ENCODE peak calls at places on chromosomes 16 and 17, in eight cellular contexts. One of them, this sample, is unnamed.

GRCh38 chr16:19872935-19873334 is 11.7 kb downstream of the GPRC5B start:
- DNase-seq in GM23248: no peak
- DNase-seq in uterus: no peak
- DNase-seq in BE2C: no peak
- DNase-seq in body of pancreas: no peak
- DNase-seq in OCI-LY7: no peak
- DNase-seq in kidney epithelial cell: no peak
- DNase-seq in heart left ventricle: no peak
- DNase-seq in this sample: no peak

GRCh38 chr16:3022697-3023414 is 886 bp downstream of the HCFC1R1 start:
- DNase-seq in uterus: peak; percentile 52
- DNase-seq in OCI-LY7: peak; percentile 40
- DNase-seq in kidney epithelial cell: no peak
- DNase-seq in body of pancreas: no peak
- DNase-seq in GM23248: peak; percentile 84
- DNase-seq in BE2C: peak; percentile 57
- DNase-seq in heart left ventricle: peak; percentile 72
- DNase-seq in this sample: no peak

GRCh38 chr16:14056970-14057369 is 14.1 kb upstream of the MRTFB start:
- DNase-seq in GM23248: peak; percentile 5
- DNase-seq in body of pancreas: no peak
- DNase-seq in OCI-LY7: no peak
- DNase-seq in uterus: no peak
- DNase-seq in kidney epithelial cell: no peak
- DNase-seq in heart left ventricle: no peak
- DNase-seq in BE2C: no peak
- DNase-seq in this sample: no peak

GRCh38 chr17:14871921-14872320 is 393.2 kb downstream of the PMP22 start:
- DNase-seq in body of pancreas: no peak
- DNase-seq in uterus: no peak
- DNase-seq in heart left ventricle: no peak
- DNase-seq in GM23248: peak; percentile 65
- DNase-seq in BE2C: no peak
- DNase-seq in OCI-LY7: no peak
- DNase-seq in kidney epithelial cell: no peak
- DNase-seq in this sample: no peak

GRCh38 chr17:80063815-80064585 is 27.6 kb downstream of the CCDC40 start:
- DNase-seq in uterus: peak; percentile 64
- DNase-seq in heart left ventricle: no peak
- DNase-seq in GM23248: peak; percentile 83
- DNase-seq in BE2C: no peak
- DNase-seq in body of pancreas: peak; percentile 43
- DNase-seq in kidney epithelial cell: peak; percentile 54
- DNase-seq in OCI-LY7: no peak
- DNase-seq in this sample: peak; percentile 9

GRCh38 chr17:6596076-6596475 is 39.7 kb upstream of the PITPNM3 start:
- DNase-seq in heart left ventricle: no peak
- DNase-seq in kidney epithelial cell: no peak
- DNase-seq in GM23248: no peak
- DNase-seq in BE2C: no peak
- DNase-seq in uterus: no peak
- DNase-seq in OCI-LY7: no peak
- DNase-seq in body of pancreas: no peak
- DNase-seq in this sample: no peak

GRCh38 chr17:13359774-13360173 is 242.0 kb downstream of the HS3ST3A1 start:
- DNase-seq in heart left ventricle: no peak
- DNase-seq in body of pancreas: no peak
- DNase-seq in uterus: no peak
- DNase-seq in OCI-LY7: no peak
- DNase-seq in kidney epithelial cell: no peak
- DNase-seq in GM23248: no peak
- DNase-seq in BE2C: peak; percentile 16
- DNase-seq in this sample: no peak

GRCh38 chr17:58415371-58416055 is 1.8 kb downstream of the RNF43 start:
- DNase-seq in body of pancreas: peak; percentile 76
- DNase-seq in BE2C: peak; percentile 16
- DNase-seq in kidney epithelial cell: no peak
- DNase-seq in GM23248: no peak
- DNase-seq in heart left ventricle: no peak
- DNase-seq in uterus: no peak
- DNase-seq in OCI-LY7: no peak
- DNase-seq in this sample: peak; percentile 73

GRCh38 chr17:80889231-80889896 is 102.3 kb upstream of the CHMP6 start:
- DNase-seq in OCI-LY7: no peak
- DNase-seq in kidney epithelial cell: no peak
- DNase-seq in body of pancreas: no peak
- DNase-seq in uterus: no peak
- DNase-seq in GM23248: no peak
- DNase-seq in BE2C: no peak
- DNase-seq in heart left ventricle: no peak
- DNase-seq in this sample: no peak

GRCh38 chr17:27915715-27916114 is 22.6 kb upstream of the LYRM9 start:
- DNase-seq in heart left ventricle: no peak
- DNase-seq in uterus: no peak
- DNase-seq in OCI-LY7: no peak
- DNase-seq in BE2C: no peak
- DNase-seq in body of pancreas: no peak
- DNase-seq in GM23248: no peak
- DNase-seq in kidney epithelial cell: no peak
- DNase-seq in this sample: no peak

GRCh38 chr16:1723450-1724147 is 17.6 kb downstream of the MAPK8IP3 start:
- DNase-seq in BE2C: peak; percentile 52
- DNase-seq in kidney epithelial cell: no peak
- DNase-seq in heart left ventricle: no peak
- DNase-seq in OCI-LY7: peak; percentile 59
- DNase-seq in body of pancreas: peak; percentile 50
- DNase-seq in uterus: no peak
- DNase-seq in GM23248: peak; percentile 61
- DNase-seq in this sample: peak; percentile 51

GRCh38 chr17:5122586-5123342 is 6.9 kb downstream of the USP6 start:
- DNase-seq in OCI-LY7: no peak
- DNase-seq in GM23248: peak; percentile 53
- DNase-seq in kidney epithelial cell: no peak
- DNase-seq in heart left ventricle: peak; percentile 18
- DNase-seq in uterus: peak; percentile 12
- DNase-seq in BE2C: no peak
- DNase-seq in body of pancreas: peak; percentile 32
- DNase-seq in this sample: no peak

GRCh38 chr17:43917348-43918025 is 10.2 kb upstream of the MPP2 start:
- DNase-seq in uterus: peak; percentile 35
- DNase-seq in heart left ventricle: peak; percentile 44
- DNase-seq in BE2C: no peak
- DNase-seq in GM23248: peak; percentile 17
- DNase-seq in body of pancreas: no peak
- DNase-seq in OCI-LY7: no peak
- DNase-seq in kidney epithelial cell: no peak
- DNase-seq in this sample: peak; percentile 58

GRCh38 chr16:58197314-58198012 is 443 bp downstream of the CSNK2A2 start:
- DNase-seq in OCI-LY7: peak; percentile 23
- DNase-seq in BE2C: peak; percentile 16
- DNase-seq in kidney epithelial cell: no peak
- DNase-seq in GM23248: peak; percentile 33
- DNase-seq in heart left ventricle: no peak
- DNase-seq in uterus: no peak
- DNase-seq in body of pancreas: no peak
- DNase-seq in this sample: no peak

GRCh38 chr17:7781467-7781866 is 52.5 kb upstream of the KDM6B start:
- DNase-seq in kidney epithelial cell: peak; percentile 69
- DNase-seq in GM23248: no peak
- DNase-seq in BE2C: no peak
- DNase-seq in body of pancreas: no peak
- DNase-seq in heart left ventricle: no peak
- DNase-seq in uterus: no peak
- DNase-seq in OCI-LY7: peak; percentile 12
- DNase-seq in this sample: peak; percentile 39

GRCh38 chr16:89045881-89046280 is 47.8 kb upstream of the ACSF3 start:
- DNase-seq in BE2C: no peak
- DNase-seq in GM23248: no peak
- DNase-seq in kidney epithelial cell: no peak
- DNase-seq in body of pancreas: no peak
- DNase-seq in heart left ventricle: no peak
- DNase-seq in uterus: no peak
- DNase-seq in OCI-LY7: no peak
- DNase-seq in this sample: no peak

GRCh38 chr16:3266873-3267537 is 10.6 kb upstream of the MEFV start:
- DNase-seq in OCI-LY7: peak; percentile 64
- DNase-seq in BE2C: peak; percentile 44
- DNase-seq in GM23248: peak; percentile 86
- DNase-seq in body of pancreas: no peak
- DNase-seq in heart left ventricle: no peak
- DNase-seq in kidney epithelial cell: no peak
- DNase-seq in uterus: no peak
- DNase-seq in this sample: peak; percentile 12

GRCh38 chr17:45722161-45722560 is 62.0 kb upstream of the CRHR1 start:
- DNase-seq in heart left ventricle: no peak
- DNase-seq in OCI-LY7: no peak
- DNase-seq in body of pancreas: no peak
- DNase-seq in uterus: no peak
- DNase-seq in BE2C: peak; percentile 57
- DNase-seq in kidney epithelial cell: no peak
- DNase-seq in GM23248: peak; percentile 12
- DNase-seq in this sample: no peak

GRCh38 chr16:84930298-84931106 is 80.8 kb downstream of the ZDHHC7 start:
- DNase-seq in uterus: no peak
- DNase-seq in OCI-LY7: no peak
- DNase-seq in BE2C: no peak
- DNase-seq in kidney epithelial cell: no peak
- DNase-seq in GM23248: no peak
- DNase-seq in body of pancreas: no peak
- DNase-seq in heart left ventricle: no peak
- DNase-seq in this sample: no peak

GRCh38 chr16:80197790-80198201 is 343.0 kb upstream of the DYNLRB2 start:
- DNase-seq in heart left ventricle: no peak
- DNase-seq in BE2C: no peak
- DNase-seq in uterus: no peak
- DNase-seq in GM23248: peak; percentile 89
- DNase-seq in kidney epithelial cell: peak; percentile 42
- DNase-seq in OCI-LY7: no peak
- DNase-seq in body of pancreas: no peak
- DNase-seq in this sample: no peak

GRCh38 chr16:80198265-80198994 is 342.4 kb upstream of the DYNLRB2 start:
- DNase-seq in GM23248: peak; percentile 33
- DNase-seq in uterus: no peak
- DNase-seq in kidney epithelial cell: no peak
- DNase-seq in heart left ventricle: no peak
- DNase-seq in body of pancreas: no peak
- DNase-seq in BE2C: no peak
- DNase-seq in OCI-LY7: no peak
- DNase-seq in this sample: peak; percentile 10

GRCh38 chr16:80200079-80200478 is 340.7 kb upstream of the DYNLRB2 start:
- DNase-seq in BE2C: no peak
- DNase-seq in kidney epithelial cell: no peak
- DNase-seq in heart left ventricle: no peak
- DNase-seq in body of pancreas: no peak
- DNase-seq in OCI-LY7: no peak
- DNase-seq in uterus: no peak
- DNase-seq in GM23248: no peak
- DNase-seq in this sample: no peak

GRCh38 chr16:80198995-80199299 is 341.8 kb upstream of the DYNLRB2 start:
- DNase-seq in uterus: no peak
- DNase-seq in body of pancreas: no peak
- DNase-seq in BE2C: no peak
- DNase-seq in kidney epithelial cell: no peak
- DNase-seq in heart left ventricle: no peak
- DNase-seq in GM23248: peak; percentile 65
- DNase-seq in OCI-LY7: no peak
- DNase-seq in this sample: no peak

DNA sequence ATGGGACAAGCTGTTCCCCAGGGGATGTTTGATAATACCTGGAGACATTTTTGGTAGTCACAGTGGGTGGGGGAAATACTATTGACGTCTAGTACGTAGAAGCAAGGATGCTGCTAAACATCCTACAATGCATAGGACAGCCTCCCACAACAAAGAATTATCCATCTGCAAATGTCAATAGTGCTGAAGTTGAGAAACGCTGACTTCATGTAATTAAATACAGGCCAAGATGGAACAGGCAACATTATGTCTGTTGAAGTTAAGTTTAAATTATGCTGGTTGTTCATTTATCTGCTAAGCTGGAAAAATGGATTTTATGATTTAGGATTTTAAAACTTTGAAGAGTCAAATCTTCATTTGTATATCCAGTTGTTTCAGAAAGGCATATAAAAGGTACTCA is 341.2 kb upstream of the DYNLRB2 start:
- DNase-seq in kidney epithelial cell: no peak
- DNase-seq in BE2C: no peak
- DNase-seq in GM23248: no peak
- DNase-seq in OCI-LY7: no peak
- DNase-seq in body of pancreas: no peak
- DNase-seq in uterus: no peak
- DNase-seq in heart left ventricle: no peak
- DNase-seq in this sample: no peak
- H3K4me3 ChIP-seq in kidney epithelial cell: no peak overlapping the region
- H3K4me3 ChIP-seq in BE2C: no peak overlapping the region
- H3K4me3 ChIP-seq in GM23248: no peak overlapping the region
- H3K4me3 ChIP-seq in OCI-LY7: no peak overlapping the region
- H3K4me3 ChIP-seq in body of pancreas: no peak overlapping the region
- H3K4me3 ChIP-seq in uterus: no peak overlapping the region
- H3K4me3 ChIP-seq in heart left ventricle: no peak overlapping the region
- H3K4me3 ChIP-seq in this sample: no peak overlapping the region

GRCh38 chr16:27222499-27223225 is 19.3 kb downstream of the KDM8 start:
- DNase-seq in OCI-LY7: no peak
- DNase-seq in heart left ventricle: peak; percentile 60
- DNase-seq in uterus: peak; percentile 70
- DNase-seq in GM23248: peak; percentile 90
- DNase-seq in body of pancreas: peak; percentile 53
- DNase-seq in kidney epithelial cell: no peak
- DNase-seq in BE2C: peak; percentile 31
- DNase-seq in this sample: peak; percentile 36
- H3K4me3 ChIP-seq in OCI-LY7: no peak overlapping the region
- H3K4me3 ChIP-seq in heart left ventricle: no peak overlapping the region
- H3K4me3 ChIP-seq in uterus: no peak overlapping the region
- H3K4me3 ChIP-seq in GM23248: peak overlapping the region; percentile 52
- H3K4me3 ChIP-seq in body of pancreas: no peak overlapping the region
- H3K4me3 ChIP-seq in kidney epithelial cell: no peak overlapping the region
- H3K4me3 ChIP-seq in BE2C: no peak overlapping the region
- H3K4me3 ChIP-seq in this sample: no peak overlapping the region

DNA sequence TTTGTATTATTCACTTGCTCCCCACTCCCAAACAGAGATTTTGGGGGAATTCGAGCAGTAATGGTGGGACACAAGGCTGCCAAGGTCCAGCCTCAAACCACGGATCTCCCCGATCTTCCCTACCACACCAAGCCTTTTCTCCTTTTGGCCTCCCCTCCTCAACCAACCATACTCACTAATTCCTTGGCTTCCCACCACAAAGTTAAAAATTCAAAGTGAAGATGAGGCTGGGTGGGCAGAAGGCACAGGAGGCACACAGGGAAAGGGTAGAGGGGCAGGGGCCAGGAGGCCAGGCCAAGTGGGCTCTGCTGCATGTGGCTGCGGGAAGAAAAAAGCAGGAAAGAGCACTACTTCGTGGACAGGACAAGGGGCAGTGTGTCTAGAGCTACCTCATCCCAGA is 15.2 kb downstream of the HOXB4 start:
- DNase-seq in GM23248: no peak
- DNase-seq in kidney epithelial cell: no peak
- DNase-seq in heart left ventricle: no peak
- DNase-seq in uterus: no peak
- DNase-seq in OCI-LY7: no peak
- DNase-seq in body of pancreas: no peak
- DNase-seq in BE2C: no peak
- DNase-seq in this sample: no peak
- H3K4me3 ChIP-seq in GM23248: no peak overlapping the region
- H3K4me3 ChIP-seq in kidney epithelial cell: peak overlapping the region; percentile 40
- H3K4me3 ChIP-seq in heart left ventricle: peak overlapping the region; percentile 56
- H3K4me3 ChIP-seq in uterus: no peak overlapping the region
- H3K4me3 ChIP-seq in OCI-LY7: no peak overlapping the region
- H3K4me3 ChIP-seq in body of pancreas: no peak overlapping the region
- H3K4me3 ChIP-seq in BE2C: no peak overlapping the region
- H3K4me3 ChIP-seq in this sample: no peak overlapping the region

GRCh38 chr16:51114369-51114768 is 36.7 kb downstream of the SALL1 start:
- DNase-seq in BE2C: no peak
- DNase-seq in body of pancreas: no peak
- DNase-seq in kidney epithelial cell: no peak
- DNase-seq in heart left ventricle: no peak
- DNase-seq in uterus: no peak
- DNase-seq in OCI-LY7: no peak
- DNase-seq in GM23248: no peak
- DNase-seq in this sample: no peak
- H3K4me3 ChIP-seq in BE2C: no peak overlapping the region
- H3K4me3 ChIP-seq in body of pancreas: no peak overlapping the region
- H3K4me3 ChIP-seq in kidney epithelial cell: no peak overlapping the region
- H3K4me3 ChIP-seq in heart left ventricle: no peak overlapping the region
- H3K4me3 ChIP-seq in uterus: no peak overlapping the region
- H3K4me3 ChIP-seq in OCI-LY7: no peak overlapping the region
- H3K4me3 ChIP-seq in GM23248: no peak overlapping the region
- H3K4me3 ChIP-seq in this sample: no peak overlapping the region

This sample was measured in small intestine.